ENCODE peak calls at places on chromosomes 7 and 10, in five cellular contexts. One of them, this sample, is unnamed.
A peak's percentile ranks its signal among the peaks of the same experiment; 100 is the strongest.

GRCh38 chr10:98404571-98405396 is 10.2 kb downstream of the PYROXD2 start:
- DNase-seq in psoas muscle: no peak
- DNase-seq in astrocyte of the spinal cord: peak; percentile 57
- DNase-seq in A673: peak; percentile 23
- DNase-seq in dorsolateral prefrontal cortex: no peak
- DNase-seq in this sample: no peak

GRCh38 chr7:91899563-91899962 is 19.1 kb upstream of the MTERF1 start:
- DNase-seq in psoas muscle: no peak
- DNase-seq in astrocyte of the spinal cord: no peak
- DNase-seq in A673: no peak
- DNase-seq in dorsolateral prefrontal cortex: no peak
- DNase-seq in this sample: no peak

GRCh38 chr7:80819503-80819902 is 99.3 kb downstream of the SEMA3C start:
- DNase-seq in psoas muscle: no peak
- DNase-seq in astrocyte of the spinal cord: no peak
- DNase-seq in A673: no peak
- DNase-seq in dorsolateral prefrontal cortex: no peak
- DNase-seq in this sample: no peak

GRCh38 chr7:18037609-18038008 is 10.0 kb upstream of the PRPS1L1 start:
- DNase-seq in psoas muscle: no peak
- DNase-seq in astrocyte of the spinal cord: no peak
- DNase-seq in A673: no peak
- DNase-seq in dorsolateral prefrontal cortex: no peak
- DNase-seq in this sample: no peak

GRCh38 chr10:130202984-130203617 is 66.9 kb downstream of the GLRX3 start:
- DNase-seq in psoas muscle: no peak
- DNase-seq in astrocyte of the spinal cord: no peak
- DNase-seq in A673: no peak
- DNase-seq in dorsolateral prefrontal cortex: no peak
- DNase-seq in this sample: no peak

GRCh38 chr10:10128387-10128786 is 889.3 kb upstream of the CELF2 start:
- DNase-seq in psoas muscle: no peak
- DNase-seq in astrocyte of the spinal cord: no peak
- DNase-seq in A673: no peak
- DNase-seq in dorsolateral prefrontal cortex: no peak
- DNase-seq in this sample: no peak

GRCh38 chr7:110442386-110442837 is 648.5 kb upstream of the LRRN3 start:
- DNase-seq in psoas muscle: no peak
- DNase-seq in astrocyte of the spinal cord: peak; percentile 20
- DNase-seq in A673: peak; percentile 56
- DNase-seq in dorsolateral prefrontal cortex: no peak
- DNase-seq in this sample: no peak

GRCh38 chr10:32957341-32958084 is 517 bp downstream of the ITGB1 start:
- DNase-seq in psoas muscle: peak; percentile 68
- DNase-seq in astrocyte of the spinal cord: no peak
- DNase-seq in A673: peak; percentile 63
- DNase-seq in dorsolateral prefrontal cortex: peak; percentile 68
- DNase-seq in this sample: peak; percentile 43

GRCh38 chr10:34397324-34397723 is 417.8 kb downstream of the PARD3 start:
- DNase-seq in psoas muscle: no peak
- DNase-seq in astrocyte of the spinal cord: peak; percentile 73
- DNase-seq in A673: peak; percentile 27
- DNase-seq in dorsolateral prefrontal cortex: no peak
- DNase-seq in this sample: no peak

GRCh38 chr7:8154290-8154689 is 107.7 kb downstream of the ICA1 start:
- DNase-seq in psoas muscle: no peak
- DNase-seq in astrocyte of the spinal cord: no peak
- DNase-seq in A673: no peak
- DNase-seq in dorsolateral prefrontal cortex: no peak
- DNase-seq in this sample: no peak

GRCh38 chr10:42734537-42734936 is 48.1 kb upstream of the BMS1 start:
- DNase-seq in psoas muscle: no peak
- DNase-seq in astrocyte of the spinal cord: no peak
- DNase-seq in A673: peak; percentile 32
- DNase-seq in dorsolateral prefrontal cortex: no peak
- DNase-seq in this sample: no peak

GRCh38 chr10:5563991-5564536 is 39.3 kb downstream of the CALML3 start:
- DNase-seq in psoas muscle: no peak
- DNase-seq in astrocyte of the spinal cord: peak; percentile 35
- DNase-seq in A673: no peak
- DNase-seq in dorsolateral prefrontal cortex: no peak
- DNase-seq in this sample: no peak

GRCh38 chr10:92146781-92147180 is 144.1 kb downstream of the CPEB3 start:
- DNase-seq in psoas muscle: no peak
- DNase-seq in astrocyte of the spinal cord: no peak
- DNase-seq in A673: no peak
- DNase-seq in dorsolateral prefrontal cortex: no peak
- DNase-seq in this sample: no peak

GRCh38 chr10:92142949-92143348 is 147.9 kb downstream of the CPEB3 start:
- DNase-seq in psoas muscle: no peak
- DNase-seq in astrocyte of the spinal cord: no peak
- DNase-seq in A673: no peak
- DNase-seq in dorsolateral prefrontal cortex: no peak
- DNase-seq in this sample: no peak

GRCh38 chr10:92146072-92146471 is 144.8 kb downstream of the CPEB3 start:
- DNase-seq in psoas muscle: no peak
- DNase-seq in astrocyte of the spinal cord: no peak
- DNase-seq in A673: no peak
- DNase-seq in dorsolateral prefrontal cortex: no peak
- DNase-seq in this sample: no peak

GRCh38 chr10:92142512-92142911 is 148.4 kb downstream of the CPEB3 start:
- DNase-seq in psoas muscle: no peak
- DNase-seq in astrocyte of the spinal cord: no peak
- DNase-seq in A673: no peak
- DNase-seq in dorsolateral prefrontal cortex: no peak
- DNase-seq in this sample: no peak
- TF ChIP-seq CTCF in psoas muscle: no peak
- TF ChIP-seq CTCF in astrocyte of the spinal cord: peak; percentile 1
- TF ChIP-seq CTCF in A673: no peak
- TF ChIP-seq CTCF in dorsolateral prefrontal cortex: no peak
- TF ChIP-seq CTCF in this sample: no peak

GRCh38 chr7:133054167-133054840 is 27.6 kb downstream of the CHCHD3 start:
- DNase-seq in psoas muscle: no peak
- DNase-seq in astrocyte of the spinal cord: peak; percentile 28
- DNase-seq in A673: no peak
- DNase-seq in dorsolateral prefrontal cortex: no peak
- DNase-seq in this sample: no peak
- TF ChIP-seq CTCF in psoas muscle: no peak
- TF ChIP-seq CTCF in astrocyte of the spinal cord: no peak
- TF ChIP-seq CTCF in A673: no peak
- TF ChIP-seq CTCF in dorsolateral prefrontal cortex: no peak
- TF ChIP-seq CTCF in this sample: no peak

DNA sequence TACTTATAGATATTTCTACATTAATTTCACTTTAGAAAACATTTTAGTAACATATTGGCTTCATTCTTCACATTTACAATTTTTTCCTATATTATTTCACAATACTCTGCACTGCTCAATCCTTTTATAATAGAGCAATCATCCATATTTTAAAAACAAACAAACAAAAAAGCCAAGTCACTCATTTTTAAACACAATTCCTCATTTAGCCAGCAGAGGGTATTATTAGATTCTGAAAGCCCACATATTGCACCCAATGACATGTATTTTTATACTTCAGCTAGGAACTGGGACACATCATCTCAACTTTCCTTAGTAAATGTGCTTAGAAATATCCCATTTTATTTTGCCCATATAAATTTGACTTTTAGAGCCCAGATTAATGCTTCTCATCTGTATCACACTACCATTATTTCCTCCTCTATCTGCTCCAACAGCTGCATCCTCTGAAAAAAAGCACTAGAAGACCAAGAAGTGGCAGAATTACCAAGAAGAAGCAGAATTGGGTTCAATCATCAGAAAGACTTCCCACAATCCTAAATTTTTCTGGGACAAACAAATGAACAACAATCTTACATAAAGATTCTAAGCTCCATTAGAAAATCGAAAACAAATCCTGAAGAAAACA is 29.5 kb downstream of the CTNNA3 start:
- DNase-seq in psoas muscle: no peak
- DNase-seq in astrocyte of the spinal cord: peak; percentile 29
- DNase-seq in A673: peak; percentile 56
- DNase-seq in dorsolateral prefrontal cortex: no peak
- DNase-seq in this sample: no peak
- TF ChIP-seq CTCF in psoas muscle: peak; percentile 63
- TF ChIP-seq CTCF in astrocyte of the spinal cord: peak; percentile 48
- TF ChIP-seq CTCF in A673: peak; percentile 60
- TF ChIP-seq CTCF in dorsolateral prefrontal cortex: peak; percentile 79
- TF ChIP-seq CTCF in this sample: peak; percentile 60

GRCh38 chr7:66415659-66416265 is 210.6 kb downstream of the TPST1 start:
- DNase-seq in psoas muscle: no peak
- DNase-seq in astrocyte of the spinal cord: no peak
- DNase-seq in A673: no peak
- DNase-seq in dorsolateral prefrontal cortex: no peak
- DNase-seq in this sample: no peak

GRCh38 chr7:66419210-66419609 is 209.5 kb upstream of the KCTD7 start:
- DNase-seq in psoas muscle: no peak
- DNase-seq in astrocyte of the spinal cord: no peak
- DNase-seq in A673: no peak
- DNase-seq in dorsolateral prefrontal cortex: no peak
- DNase-seq in this sample: no peak

GRCh38 chr7:66409493-66409892 is 204.4 kb downstream of the TPST1 start:
- DNase-seq in psoas muscle: no peak
- DNase-seq in astrocyte of the spinal cord: no peak
- DNase-seq in A673: no peak
- DNase-seq in dorsolateral prefrontal cortex: no peak
- DNase-seq in this sample: no peak

GRCh38 chr7:66418537-66418936 is 210.1 kb upstream of the KCTD7 start:
- DNase-seq in psoas muscle: no peak
- DNase-seq in astrocyte of the spinal cord: no peak
- DNase-seq in A673: no peak
- DNase-seq in dorsolateral prefrontal cortex: no peak
- DNase-seq in this sample: no peak

DNA sequence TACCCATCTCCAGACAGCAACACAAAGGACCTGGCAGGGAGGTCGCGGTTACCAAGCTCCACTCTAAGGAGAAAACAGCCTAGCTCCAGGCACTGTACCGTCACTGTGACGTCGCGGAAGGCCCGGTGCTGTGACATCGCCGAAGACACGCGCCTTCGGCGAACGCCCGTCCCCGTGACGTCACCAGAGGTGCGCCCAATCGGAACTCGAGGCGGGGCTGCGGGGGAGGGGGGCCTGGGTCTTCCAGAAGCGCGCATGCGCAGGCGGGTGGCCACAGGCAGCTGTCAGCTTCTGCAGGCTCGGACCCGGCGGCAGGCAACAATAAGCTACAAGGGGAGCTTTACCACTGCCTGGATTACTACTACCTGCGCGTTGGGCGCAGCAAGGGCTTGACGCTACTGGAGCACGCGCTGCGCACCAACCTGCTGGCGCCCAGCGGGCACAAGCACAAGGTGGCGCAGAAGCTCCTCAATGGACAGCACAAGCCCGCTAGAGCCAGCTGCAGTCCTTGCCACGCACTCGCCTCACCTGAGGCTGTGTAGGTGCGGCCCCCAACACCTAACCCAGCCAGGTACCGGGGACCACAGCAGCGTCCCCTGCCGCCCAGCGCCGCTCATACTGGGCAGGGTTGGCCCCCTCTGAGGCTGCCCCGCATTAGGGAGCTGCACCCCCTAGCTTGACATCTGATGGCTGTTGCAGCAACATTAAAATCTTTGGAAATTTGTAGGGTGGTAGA is 208.4 kb downstream of the TPST1 start:
- DNase-seq in psoas muscle: peak; percentile 82
- DNase-seq in astrocyte of the spinal cord: peak; percentile 88
- DNase-seq in A673: peak; percentile 73
- DNase-seq in dorsolateral prefrontal cortex: peak; percentile 93
- DNase-seq in this sample: peak; percentile 86
- TF ChIP-seq CTCF in psoas muscle: peak; percentile 34
- TF ChIP-seq CTCF in astrocyte of the spinal cord: peak; percentile 56
- TF ChIP-seq CTCF in A673: peak; percentile 22
- TF ChIP-seq CTCF in dorsolateral prefrontal cortex: peak; percentile 51
- TF ChIP-seq CTCF in this sample: peak; percentile 57

GRCh38 chr7:31955641-31956040 is 114.6 kb downstream of the PDE1C start:
- DNase-seq in psoas muscle: no peak
- DNase-seq in astrocyte of the spinal cord: no peak
- DNase-seq in A673: no peak
- DNase-seq in dorsolateral prefrontal cortex: no peak
- DNase-seq in this sample: no peak
- TF ChIP-seq CTCF in psoas muscle: no peak
- TF ChIP-seq CTCF in astrocyte of the spinal cord: no peak
- TF ChIP-seq CTCF in A673: no peak
- TF ChIP-seq CTCF in dorsolateral prefrontal cortex: no peak
- TF ChIP-seq CTCF in this sample: no peak

GRCh38 chr10:103582331-103583123 is 89.0 kb downstream of the NEURL1 start:
- DNase-seq in psoas muscle: no peak
- DNase-seq in astrocyte of the spinal cord: no peak
- DNase-seq in A673: no peak
- DNase-seq in dorsolateral prefrontal cortex: no peak
- DNase-seq in this sample: no peak

GRCh38 chr10:103578782-103579382 is 85.4 kb downstream of the NEURL1 start:
- DNase-seq in psoas muscle: no peak
- DNase-seq in astrocyte of the spinal cord: no peak
- DNase-seq in A673: no peak
- DNase-seq in dorsolateral prefrontal cortex: no peak
- DNase-seq in this sample: no peak

GRCh38 chr10:103581499-103581898 is 88.0 kb downstream of the NEURL1 start:
- DNase-seq in psoas muscle: no peak
- DNase-seq in astrocyte of the spinal cord: no peak
- DNase-seq in A673: no peak
- DNase-seq in dorsolateral prefrontal cortex: no peak
- DNase-seq in this sample: no peak

GRCh38 chr10:103580422-103580821 is 86.9 kb downstream of the NEURL1 start:
- DNase-seq in psoas muscle: peak; percentile 42
- DNase-seq in astrocyte of the spinal cord: no peak
- DNase-seq in A673: no peak
- DNase-seq in dorsolateral prefrontal cortex: no peak
- DNase-seq in this sample: no peak

DNA sequence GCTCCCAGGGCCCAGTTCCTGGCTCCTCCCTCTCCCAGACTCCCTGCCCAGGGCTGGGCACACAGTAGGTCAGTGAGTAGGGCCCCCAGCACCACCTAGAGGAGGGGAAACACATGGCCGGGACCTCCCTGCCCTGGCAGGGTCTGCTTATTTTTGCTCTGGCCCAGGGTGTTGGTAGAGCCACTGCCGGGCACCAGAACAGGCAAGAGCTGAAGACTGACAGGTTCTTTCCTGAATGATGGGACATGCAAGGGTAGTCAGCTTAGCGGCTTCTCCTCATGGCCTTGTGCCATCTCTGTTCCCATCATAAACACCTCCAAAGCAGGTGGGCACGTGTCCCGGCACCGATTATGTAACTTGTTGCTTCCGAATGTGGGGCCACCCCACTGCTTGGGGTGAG is 86.5 kb downstream of the NEURL1 start:
- DNase-seq in psoas muscle: no peak
- DNase-seq in astrocyte of the spinal cord: no peak
- DNase-seq in A673: no peak
- DNase-seq in dorsolateral prefrontal cortex: no peak
- DNase-seq in this sample: no peak
- TF ChIP-seq CTCF in psoas muscle: no peak
- TF ChIP-seq CTCF in astrocyte of the spinal cord: no peak
- TF ChIP-seq CTCF in A673: no peak
- TF ChIP-seq CTCF in dorsolateral prefrontal cortex: no peak
- TF ChIP-seq CTCF in this sample: no peak

This sample was measured in progenitor cell of endocrine pancreas.